ENCODE peak calls at places on chromosomes 4 and X, in four cellular contexts. A is iPS DF 19.7; F is fibroblast of pulmonary artery; B is activated naive CD4-positive, alpha-beta T cell treated with anti-CD3 and anti-CD28 coated beads for 36 hours. V is an unnamed sample.

GRCh38 chrX:49761481-49761880 is 65.7 kb upstream of the PAGE1 start:
- DNase-seq in F (peak; percentile 21), A (no peak), B (peak; percentile 10), V (no peak)

GRCh38 chr4:48698029-48698901 is 81.8 kb downstream of the FRYL start:
- DNase-seq in A (no peak), F (peak; percentile 95), B (no peak), V (no peak)

GRCh38 chr4:14196141-14196540 is 568.6 kb upstream of the BOD1L1 start:
- DNase-seq in A (no peak), F (peak; percentile 84), B (peak; percentile 39), V (peak; percentile 37)

GRCh38 chr4:98399915-98400314 is 138.7 kb downstream of the RAP1GDS1 start:
- DNase-seq in B (no peak), A (no peak), F (no peak), V (no peak)

GRCh38 chr4:118587116-118587869 is 97.9 kb upstream of the METTL14 start:
- DNase-seq in B (no peak), A (no peak), F (no peak), V (no peak)

GRCh38 chr4:55503164-55503563 is 43.5 kb downstream of the CLOCK start:
- DNase-seq in F (peak; percentile 72), B (no peak), A (no peak), V (no peak)

GRCh38 chr4:8534129-8534528 is 46.1 kb upstream of the GPR78 start:
- DNase-seq in A (peak; percentile 91), B (no peak), F (peak; percentile 18), V (peak; percentile 88)

GRCh38 chr4:17786567-17786966 is 5.1 kb upstream of the FAM184B start:
- DNase-seq in F (no peak), A (no peak), B (no peak), V (no peak)

GRCh38 chr4:3312362-3312761 is 19.5 kb downstream of the RGS12 start:
- DNase-seq in A (no peak), F (no peak), B (no peak), V (no peak)

GRCh38 chr4:1644906-1645657 is 39.0 kb downstream of the FAM53A start:
- DNase-seq in B (no peak), A (no peak), F (peak; percentile 36), V (no peak)

GRCh38 chr4:174278467-174278866 is 5.0 kb downstream of the FBXO8 start:
- DNase-seq in A (no peak), B (no peak), F (no peak), V (no peak)

GRCh38 chrX:131734621-131735020 is 190.7 kb downstream of the OR13H1 start:
- DNase-seq in F (no peak), A (no peak), B (no peak), V (no peak)

GRCh38 chrX:23931149-23931604 is 23.4 kb downstream of the CXorf58 start:
- DNase-seq in F (no peak), B (no peak), A (no peak), V (no peak)

GRCh38 chrX:153669174-153669890 is 4.3 kb downstream of the PNCK start:
- DNase-seq in A (no peak), B (no peak), F (no peak), V (no peak)

GRCh38 chrX:64976673-64977040 is 407 bp upstream of the ZC4H2 start:
- DNase-seq in A (no peak), B (no peak), F (no peak), V (no peak)

GRCh38 chrX:103254921-103255455 is at the start of gene TCEAL8:
- DNase-seq in F (peak; percentile 78), A (peak; percentile 64), B (peak; percentile 79), V (peak; percentile 48)

GRCh38 chrX:117305168-117305766 is 811.3 kb downstream of the KLHL13 start:
- DNase-seq in B (no peak), F (no peak), A (no peak), V (no peak)

GRCh38 chrX:22109442-22109841 is 77.3 kb downstream of the PHEX start:
- DNase-seq in B (no peak), F (peak; percentile 10), A (peak; percentile 5), V (no peak)

GRCh38 chr4:151604238-151604637 is 156.6 kb downstream of the GATB start:
- DNase-seq in F (peak; percentile 50), B (no peak), A (no peak), V (no peak)

GRCh38 chr4:20297246-20297645 is 45.5 kb downstream of the SLIT2 start:
- DNase-seq in A (no peak), B (no peak), F (peak; percentile 34), V (no peak)

GRCh38 chrX:63275127-63275526 is 76.0 kb downstream of the SPIN4 start:
- DNase-seq in A (no peak), F (peak; percentile 6), B (peak; percentile 38), V (peak; percentile 1)

GRCh38 chrX:136200466-136200865 is 50.7 kb downstream of the MAP7D3 start:
- DNase-seq in A (no peak), B (peak; percentile 18), F (no peak), V (no peak)

GRCh38 chr4:26141101-26141830 is 179.5 kb upstream of the RBPJ start:
- DNase-seq in A (no peak), B (no peak), F (no peak), V (no peak)

GRCh38 chr4:156459584-156459983 is 505.9 kb upstream of the CTSO start:
- DNase-seq in A (no peak), B (no peak), F (no peak), V (no peak)

GRCh38 chr4:89754531-89754930 is 82.4 kb downstream of the SNCA start:
- DNase-seq in B (no peak), A (no peak), F (no peak), V (no peak)

GRCh38 chrX:41334866-41335589 is 1.1 kb downstream of the DDX3X start:
- DNase-seq in A (no peak), F (peak; percentile 64), B (peak; percentile 71), V (no peak)

GRCh38 chrX:46941341-46941740 is 29.1 kb downstream of the JADE3 start:
- DNase-seq in A (no peak), F (no peak), B (no peak), V (no peak)

GRCh38 chrX:143121471-143121870 is 95.7 kb downstream of the SPANXN4 start:
- DNase-seq in A (no peak), B (no peak), F (no peak), V (no peak)

GRCh38 chr4:88003261-88003660 is 4.2 kb upstream of the PKD2 start:
- DNase-seq in B (no peak), F (no peak), A (no peak), V (no peak)

GRCh38 chrX:27715610-27716009 is 92.2 kb upstream of the MAGEB10 start:
- DNase-seq in F (no peak), A (no peak), B (no peak), V (no peak)

GRCh38 chr4:6195602-6196319 is 4.6 kb downstream of the JAKMIP1 start:
- DNase-seq in F (no peak), B (no peak), A (no peak), V (no peak)

GRCh38 chrX:149504226-149504914 is 736 bp downstream of the IDS start:
- DNase-seq in B (peak; percentile 81), A (no peak), F (no peak), V (no peak)

GRCh38 chr4:86359944-86360478 is at the start of gene MAPK10:
- DNase-seq in B (peak; percentile 58), A (peak; percentile 69), F (peak; percentile 94), V (peak; percentile 68)

GRCh38 chr4:163462556-163462955 is 11.0 kb downstream of the TKTL2 start:
- DNase-seq in A (no peak), B (no peak), F (no peak), V (no peak)

GRCh38 chrX:133661962-133662839 is 246.9 kb upstream of the GPC4 start:
- DNase-seq in A (no peak), F (no peak), B (no peak), V (no peak)

GRCh38 chrX:138709886-138710285 is 1.6 kb downstream of the FGF13 start:
- DNase-seq in A (no peak), F (no peak), B (no peak), V (no peak)

GRCh38 chrX:117508021-117508420 is 608.6 kb downstream of the KLHL13 start:
- DNase-seq in F (no peak), A (no peak), B (no peak), V (no peak)

GRCh38 chr4:88653371-88653946 is 44.2 kb downstream of the NAP1L5 start:
- DNase-seq in F (peak; percentile 22), B (no peak), A (no peak), V (no peak)

GRCh38 chr4:188971125-188971524 is 831.9 kb downstream of the TRIML1 start:
- DNase-seq in B (no peak), A (no peak), F (no peak), V (no peak)

GRCh38 chr4:73735231-73735630 is 5.1 kb upstream of the CXCL8 start:
- DNase-seq in B (no peak), F (peak; percentile 76), A (no peak), V (no peak)